ENCODE peak calls at places on chromosomes 4 and X, in eight cellular contexts. One of them, this sample, is unnamed.

GRCh38 chr4:76694056-76694455 is 203.9 kb downstream of the SOWAHB start:
- DNase-seq in astrocyte: no peak
- DNase-seq in neuronal stem cell: no peak
- DNase-seq in GM23248: no peak
- DNase-seq in fibroblast of lung: no peak
- DNase-seq in neural progenitor cell: no peak
- DNase-seq in IMR-90: no peak
- DNase-seq in hepatocyte: no peak
- DNase-seq in this sample: no peak

GRCh38 chr4:23455482-23455881 is 434.4 kb downstream of the PPARGC1A start:
- DNase-seq in astrocyte: no peak
- DNase-seq in neuronal stem cell: peak; percentile 35
- DNase-seq in GM23248: no peak
- DNase-seq in fibroblast of lung: peak; percentile 14
- DNase-seq in neural progenitor cell: peak; percentile 60
- DNase-seq in IMR-90: no peak
- DNase-seq in hepatocyte: peak; percentile 38
- DNase-seq in this sample: no peak

GRCh38 chrX:2397648-2398340 is 103.0 kb downstream of the DHRSX start:
- DNase-seq in astrocyte: peak; percentile 64
- DNase-seq in neuronal stem cell: no peak
- DNase-seq in GM23248: peak; percentile 74
- DNase-seq in fibroblast of lung: peak; percentile 77
- DNase-seq in neural progenitor cell: no peak
- DNase-seq in IMR-90: peak; percentile 67
- DNase-seq in hepatocyte: no peak
- DNase-seq in this sample: no peak

GRCh38 chrX:12052109-12052508 is 86.2 kb upstream of the FRMPD4 start:
- DNase-seq in astrocyte: no peak
- DNase-seq in neuronal stem cell: no peak
- DNase-seq in GM23248: no peak
- DNase-seq in fibroblast of lung: no peak
- DNase-seq in neural progenitor cell: no peak
- DNase-seq in IMR-90: no peak
- DNase-seq in hepatocyte: no peak
- DNase-seq in this sample: no peak

GRCh38 chr4:61320154-61320553 is 120.0 kb downstream of the ADGRL3 start:
- DNase-seq in astrocyte: peak; percentile 32
- DNase-seq in neuronal stem cell: no peak
- DNase-seq in GM23248: no peak
- DNase-seq in fibroblast of lung: peak; percentile 44
- DNase-seq in neural progenitor cell: no peak
- DNase-seq in IMR-90: peak; percentile 8
- DNase-seq in hepatocyte: no peak
- DNase-seq in this sample: no peak

GRCh38 chr4:127788517-127788916 is 6.4 kb downstream of the HSPA4L start:
- DNase-seq in astrocyte: no peak
- DNase-seq in neuronal stem cell: no peak
- DNase-seq in GM23248: peak; percentile 3
- DNase-seq in fibroblast of lung: no peak
- DNase-seq in neural progenitor cell: peak; percentile 14
- DNase-seq in IMR-90: no peak
- DNase-seq in hepatocyte: no peak
- DNase-seq in this sample: no peak

GRCh38 chr4:37684154-37684553 is 2.0 kb downstream of the RELL1 start:
- DNase-seq in astrocyte: no peak
- DNase-seq in neuronal stem cell: no peak
- DNase-seq in GM23248: no peak
- DNase-seq in fibroblast of lung: no peak
- DNase-seq in neural progenitor cell: no peak
- DNase-seq in IMR-90: no peak
- DNase-seq in hepatocyte: no peak
- DNase-seq in this sample: no peak

GRCh38 chr4:7306566-7306965 is 114.2 kb downstream of the SORCS2 start:
- DNase-seq in astrocyte: no peak
- DNase-seq in neuronal stem cell: no peak
- DNase-seq in GM23248: no peak
- DNase-seq in fibroblast of lung: no peak
- DNase-seq in neural progenitor cell: no peak
- DNase-seq in IMR-90: no peak
- DNase-seq in hepatocyte: no peak
- DNase-seq in this sample: no peak

GRCh38 chr4:102503301-102503746 is 2.2 kb downstream of the NFKB1 start:
- DNase-seq in astrocyte: no peak
- DNase-seq in neuronal stem cell: no peak
- DNase-seq in GM23248: no peak
- DNase-seq in fibroblast of lung: no peak
- DNase-seq in neural progenitor cell: no peak
- DNase-seq in IMR-90: no peak
- DNase-seq in hepatocyte: no peak
- DNase-seq in this sample: no peak

GRCh38 chrX:20654596-20655106 is 387.9 kb upstream of the RPS6KA3 start:
- DNase-seq in astrocyte: no peak
- DNase-seq in neuronal stem cell: no peak
- DNase-seq in GM23248: peak; percentile 30
- DNase-seq in fibroblast of lung: no peak
- DNase-seq in neural progenitor cell: no peak
- DNase-seq in IMR-90: no peak
- DNase-seq in hepatocyte: no peak
- DNase-seq in this sample: no peak

GRCh38 chr4:72084587-72085011 is 52.8 kb downstream of the NPFFR2 start:
- DNase-seq in astrocyte: peak; percentile 57
- DNase-seq in neuronal stem cell: no peak
- DNase-seq in GM23248: no peak
- DNase-seq in fibroblast of lung: peak; percentile 63
- DNase-seq in neural progenitor cell: no peak
- DNase-seq in IMR-90: no peak
- DNase-seq in hepatocyte: peak; percentile 11
- DNase-seq in this sample: no peak

GRCh38 chr4:166972071-166972470 is 262.2 kb downstream of the SPOCK3 start:
- DNase-seq in astrocyte: peak; percentile 71
- DNase-seq in neuronal stem cell: no peak
- DNase-seq in GM23248: no peak
- DNase-seq in fibroblast of lung: peak; percentile 77
- DNase-seq in neural progenitor cell: no peak
- DNase-seq in IMR-90: no peak
- DNase-seq in hepatocyte: no peak
- DNase-seq in this sample: no peak

GRCh38 chr4:38237139-38237538 is 276.9 kb downstream of the PTTG2 start:
- DNase-seq in astrocyte: peak; percentile 74
- DNase-seq in neuronal stem cell: no peak
- DNase-seq in GM23248: peak; percentile 89
- DNase-seq in fibroblast of lung: peak; percentile 81
- DNase-seq in neural progenitor cell: no peak
- DNase-seq in IMR-90: peak; percentile 55
- DNase-seq in hepatocyte: no peak
- DNase-seq in this sample: peak; percentile 88

GRCh38 chr4:118964891-118965411 is 76.3 kb downstream of the SYNPO2 start:
- DNase-seq in astrocyte: peak; percentile 64
- DNase-seq in neuronal stem cell: no peak
- DNase-seq in GM23248: peak; percentile 74
- DNase-seq in fibroblast of lung: peak; percentile 71
- DNase-seq in neural progenitor cell: no peak
- DNase-seq in IMR-90: peak; percentile 70
- DNase-seq in hepatocyte: no peak
- DNase-seq in this sample: no peak

GRCh38 chr4:100367451-100367850 is 150.4 kb downstream of the EMCN start:
- DNase-seq in astrocyte: no peak
- DNase-seq in neuronal stem cell: no peak
- DNase-seq in GM23248: no peak
- DNase-seq in fibroblast of lung: peak; percentile 9
- DNase-seq in neural progenitor cell: no peak
- DNase-seq in IMR-90: peak; percentile 63
- DNase-seq in hepatocyte: no peak
- DNase-seq in this sample: no peak

GRCh38 chrX:134628663-134629062 is 29.6 kb downstream of the PLAC1 start:
- DNase-seq in astrocyte: no peak
- DNase-seq in neuronal stem cell: no peak
- DNase-seq in GM23248: no peak
- DNase-seq in fibroblast of lung: no peak
- DNase-seq in neural progenitor cell: no peak
- DNase-seq in IMR-90: no peak
- DNase-seq in hepatocyte: no peak
- DNase-seq in this sample: no peak

GRCh38 chrX:3066555-3066954 is 25.3 kb downstream of the ARSF start:
- DNase-seq in astrocyte: peak; percentile 12
- DNase-seq in neuronal stem cell: no peak
- DNase-seq in GM23248: peak; percentile 2
- DNase-seq in fibroblast of lung: peak; percentile 22
- DNase-seq in neural progenitor cell: peak; percentile 7
- DNase-seq in IMR-90: peak; percentile 3
- DNase-seq in hepatocyte: peak; percentile 25
- DNase-seq in this sample: no peak

GRCh38 chrX:81202989-81203388 is 1.1 kb downstream of the SH3BGRL start:
- DNase-seq in astrocyte: no peak
- DNase-seq in neuronal stem cell: no peak
- DNase-seq in GM23248: no peak
- DNase-seq in fibroblast of lung: no peak
- DNase-seq in neural progenitor cell: no peak
- DNase-seq in IMR-90: no peak
- DNase-seq in hepatocyte: no peak
- DNase-seq in this sample: no peak

DNA sequence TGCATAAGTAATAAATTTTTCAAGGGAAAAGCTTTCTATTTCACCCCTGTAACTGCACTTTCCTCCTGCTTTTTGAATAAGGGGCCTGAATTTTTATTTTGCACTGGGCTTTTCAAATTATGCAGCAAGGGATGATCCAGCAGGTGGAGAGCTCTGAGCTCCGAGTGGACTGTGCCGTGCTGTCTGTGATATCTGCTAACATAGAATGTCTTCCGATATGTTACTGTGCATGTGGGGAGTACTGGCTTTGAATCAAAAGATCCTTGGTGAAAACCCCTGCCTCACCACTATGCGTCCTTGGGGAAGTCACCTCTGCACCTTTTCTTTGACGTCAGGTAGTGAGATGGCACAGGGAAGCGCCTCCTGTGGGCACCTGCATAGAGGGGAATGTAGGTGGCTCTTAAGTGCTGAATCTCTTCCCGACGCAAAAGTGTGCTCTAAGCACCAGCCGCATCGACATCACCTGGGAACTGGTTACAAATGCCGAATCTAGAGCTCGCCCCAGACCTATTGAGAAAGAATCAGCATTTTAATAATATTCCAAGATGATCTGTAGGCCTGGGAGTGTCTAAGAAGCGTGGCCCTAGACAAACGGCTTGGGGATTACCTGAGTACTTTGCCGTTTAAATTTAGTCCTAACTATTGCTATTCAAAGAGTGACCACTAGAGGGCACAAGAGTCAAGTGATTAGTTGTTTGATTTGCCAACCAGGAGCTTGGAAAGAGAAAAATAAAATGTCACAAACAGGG is 19.2 kb upstream of the WFS1 start:
- DNase-seq in astrocyte: peak; percentile 24
- DNase-seq in neuronal stem cell: peak; percentile 84
- DNase-seq in GM23248: peak; percentile 59
- DNase-seq in fibroblast of lung: peak; percentile 32
- DNase-seq in neural progenitor cell: peak; percentile 82
- DNase-seq in IMR-90: peak; percentile 59
- DNase-seq in hepatocyte: peak; percentile 84
- DNase-seq in this sample: peak; percentile 22
- H2AFZ ChIP-seq in astrocyte: no peak overlapping the region
- H2AFZ ChIP-seq in neuronal stem cell: no peak overlapping the region
- H2AFZ ChIP-seq in GM23248: no peak overlapping the region
- H2AFZ ChIP-seq in fibroblast of lung: no peak overlapping the region
- H2AFZ ChIP-seq in neural progenitor cell: peak overlapping the region; percentile 69
- H2AFZ ChIP-seq in IMR-90: no peak overlapping the region
- H2AFZ ChIP-seq in hepatocyte: no peak overlapping the region
- H2AFZ ChIP-seq in this sample: no peak overlapping the region

GRCh38 chr4:80135702-80136058 is 61.6 kb upstream of the PRDM8 start:
- DNase-seq in astrocyte: no peak
- DNase-seq in neuronal stem cell: no peak
- DNase-seq in GM23248: no peak
- DNase-seq in fibroblast of lung: no peak
- DNase-seq in neural progenitor cell: no peak
- DNase-seq in IMR-90: no peak
- DNase-seq in hepatocyte: no peak
- DNase-seq in this sample: no peak

GRCh38 chr4:80139668-80140067 is 57.6 kb upstream of the PRDM8 start:
- DNase-seq in astrocyte: no peak
- DNase-seq in neuronal stem cell: no peak
- DNase-seq in GM23248: no peak
- DNase-seq in fibroblast of lung: no peak
- DNase-seq in neural progenitor cell: no peak
- DNase-seq in IMR-90: no peak
- DNase-seq in hepatocyte: no peak
- DNase-seq in this sample: no peak

GRCh38 chr4:80136238-80136637 is 61.1 kb upstream of the PRDM8 start:
- DNase-seq in astrocyte: no peak
- DNase-seq in neuronal stem cell: no peak
- DNase-seq in GM23248: no peak
- DNase-seq in fibroblast of lung: no peak
- DNase-seq in neural progenitor cell: no peak
- DNase-seq in IMR-90: no peak
- DNase-seq in hepatocyte: no peak
- DNase-seq in this sample: no peak

GRCh38 chr4:80138556-80139538 is 58.5 kb upstream of the PRDM8 start:
- DNase-seq in astrocyte: peak; percentile 63
- DNase-seq in neuronal stem cell: no peak
- DNase-seq in GM23248: peak; percentile 68
- DNase-seq in fibroblast of lung: peak; percentile 74
- DNase-seq in neural progenitor cell: no peak
- DNase-seq in IMR-90: peak; percentile 82
- DNase-seq in hepatocyte: no peak
- DNase-seq in this sample: no peak

DNA sequence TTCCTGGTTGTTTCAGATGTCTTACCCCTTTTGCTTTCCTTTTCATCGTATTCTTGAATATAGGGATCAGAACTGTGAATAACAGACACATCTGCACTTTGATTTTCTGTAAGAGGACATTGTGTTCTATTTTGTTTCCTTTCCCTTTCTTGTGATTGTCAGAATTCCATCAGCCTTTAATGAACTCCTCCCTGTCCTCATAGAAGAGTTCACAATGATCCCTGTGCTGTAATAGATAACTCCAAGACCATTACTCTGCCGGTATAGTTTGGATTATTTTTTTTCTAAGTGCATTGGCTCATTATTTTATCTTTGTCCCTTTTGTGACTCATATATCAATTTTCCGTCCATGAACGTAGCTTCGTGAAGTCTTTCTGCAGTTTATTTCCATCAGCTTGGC is 59.7 kb upstream of the PRDM8 start:
- DNase-seq in astrocyte: no peak
- DNase-seq in neuronal stem cell: no peak
- DNase-seq in GM23248: no peak
- DNase-seq in fibroblast of lung: no peak
- DNase-seq in neural progenitor cell: no peak
- DNase-seq in IMR-90: no peak
- DNase-seq in hepatocyte: no peak
- DNase-seq in this sample: no peak
- H2AFZ ChIP-seq in astrocyte: no peak overlapping the region
- H2AFZ ChIP-seq in neuronal stem cell: no peak overlapping the region
- H2AFZ ChIP-seq in GM23248: peak overlapping the region; percentile 32
- H2AFZ ChIP-seq in fibroblast of lung: no peak overlapping the region
- H2AFZ ChIP-seq in neural progenitor cell: no peak overlapping the region
- H2AFZ ChIP-seq in IMR-90: no peak overlapping the region
- H2AFZ ChIP-seq in hepatocyte: no peak overlapping the region
- H2AFZ ChIP-seq in this sample: no peak overlapping the region

GRCh38 chrX:70231666-70232065 is 2.8 kb upstream of the AWAT1 start:
- DNase-seq in astrocyte: no peak
- DNase-seq in neuronal stem cell: no peak
- DNase-seq in GM23248: no peak
- DNase-seq in fibroblast of lung: no peak
- DNase-seq in neural progenitor cell: no peak
- DNase-seq in IMR-90: no peak
- DNase-seq in hepatocyte: no peak
- DNase-seq in this sample: no peak
- H2AFZ ChIP-seq in astrocyte: no peak overlapping the region
- H2AFZ ChIP-seq in neuronal stem cell: no peak overlapping the region
- H2AFZ ChIP-seq in GM23248: no peak overlapping the region
- H2AFZ ChIP-seq in fibroblast of lung: no peak overlapping the region
- H2AFZ ChIP-seq in neural progenitor cell: no peak overlapping the region
- H2AFZ ChIP-seq in IMR-90: no peak overlapping the region
- H2AFZ ChIP-seq in hepatocyte: no peak overlapping the region
- H2AFZ ChIP-seq in this sample: no peak overlapping the region

GRCh38 chr4:89331197-89331596 is 23.6 kb upstream of the GPRIN3 start:
- DNase-seq in astrocyte: no peak
- DNase-seq in neuronal stem cell: no peak
- DNase-seq in GM23248: no peak
- DNase-seq in fibroblast of lung: no peak
- DNase-seq in neural progenitor cell: no peak
- DNase-seq in IMR-90: no peak
- DNase-seq in hepatocyte: no peak
- DNase-seq in this sample: no peak
- H2AFZ ChIP-seq in astrocyte: no peak overlapping the region
- H2AFZ ChIP-seq in neuronal stem cell: no peak overlapping the region
- H2AFZ ChIP-seq in GM23248: no peak overlapping the region
- H2AFZ ChIP-seq in fibroblast of lung: no peak overlapping the region
- H2AFZ ChIP-seq in neural progenitor cell: no peak overlapping the region
- H2AFZ ChIP-seq in IMR-90: no peak overlapping the region
- H2AFZ ChIP-seq in hepatocyte: no peak overlapping the region
- H2AFZ ChIP-seq in this sample: no peak overlapping the region